ENCODE peak calls at places on chromosome 9, in four cellular contexts. K is NCI-H460, A is epithelial cell of esophagus, T is memory B cell. U is an unnamed sample.

GRCh38 chr9:133690111-133690561 is 48.0 kb downstream of the SARDH start:
- DNase-seq in K (no peak), A (peak), T (no peak), U (no peak)

GRCh38 chr9:35695801-35696420 is 6.2 kb upstream of the TPM2 start:
- DNase-seq in K (no peak), A (no peak), T (no peak), U (no peak)

GRCh38 chr9:109190151-109190550 is 23.1 kb upstream of the FRRS1L start:
- DNase-seq in K (no peak), A (peak), T (no peak), U (no peak)

GRCh38 chr9:80649001-80649420 is 1040.3 kb downstream of the TLE1 start:
- DNase-seq in K (no peak), A (peak), T (no peak), U (no peak)

GRCh38 chr9:26802921-26803320 is 89.7 kb downstream of the CAAP1 start:
- DNase-seq in K (no peak), A (no peak), T (no peak), U (no peak)

GRCh38 chr9:98603821-98604383 is 104.8 kb downstream of the GABBR2 start:
- DNase-seq in K (no peak), A (peak), T (no peak), U (no peak)

GRCh38 chr9:120659209-120659608 is 55.1 kb downstream of the MEGF9 start:
- DNase-seq in K (no peak), A (no peak), T (no peak), U (no peak)

GRCh38 chr9:120257483-120257882 is 322.5 kb downstream of the CDK5RAP2 start:
- DNase-seq in K (no peak), A (no peak), T (no peak), U (no peak)

GRCh38 chr9:3946840-3947239 is 353.0 kb downstream of the GLIS3 start:
- DNase-seq in K (no peak), A (no peak), T (no peak), U (no peak)

GRCh38 chr9:486156-486555 is 271.5 kb downstream of the DOCK8 start:
- DNase-seq in K (no peak), A (peak), T (no peak), U (no peak)

GRCh38 chr9:20476912-20477311 is 145.4 kb downstream of the MLLT3 start:
- DNase-seq in K (no peak), A (no peak), T (no peak), U (no peak)

GRCh38 chr9:106761493-106761892 is 101.5 kb upstream of the ZNF462 start:
- DNase-seq in K (no peak), A (no peak), T (no peak), U (no peak)

GRCh38 chr9:98147582-98147981 is 28.6 kb upstream of the TRIM14 start:
- DNase-seq in K (no peak), A (peak), T (no peak), U (no peak)

GRCh38 chr9:37859043-37859442 is 44.9 kb downstream of the SLC25A51 start:
- DNase-seq in K (no peak), A (peak), T (no peak), U (no peak)

GRCh38 chr9:134171316-134172197 is 7.2 kb upstream of the RNU6ATAC start:
- DNase-seq in K (no peak), A (no peak), T (no peak), U (no peak)

GRCh38 chr9:133944746-133945135 is 47.4 kb downstream of the VAV2 start:
- DNase-seq in K (peak), A (peak), T (no peak), U (no peak)

GRCh38 chr9:75390951-75391350 is 302.6 kb downstream of the OSTF1 start:
- DNase-seq in K (no peak), A (no peak), T (no peak), U (peak)

GRCh38 chr9:2875218-2875977 is 31.5 kb upstream of the PUM3 start:
- DNase-seq in K (no peak), A (no peak), T (no peak), U (no peak)

GRCh38 chr9:131461166-131461565 is 41.6 kb upstream of the POMT1 start:
- DNase-seq in K (no peak), A (no peak), T (no peak), U (no peak)

GRCh38 chr9:16062542-16063240 is 509.8 kb downstream of the CCDC171 start:
- DNase-seq in K (no peak), A (peak), T (no peak), U (no peak)

GRCh38 chr9:12648921-12649320 is 44.3 kb upstream of the TYRP1 start:
- DNase-seq in K (no peak), A (no peak), T (no peak), U (no peak)

GRCh38 chr9:7637073-7637472 is 162.5 kb downstream of the DMAC1 start:
- DNase-seq in K (no peak), A (no peak), T (no peak), U (no peak)

GRCh38 chr9:93252116-93252780 is 68.3 kb downstream of the WNK2 start:
- DNase-seq in K (no peak), A (no peak), T (no peak), U (no peak)

GRCh38 chr9:87599901-87600610 is 102.4 kb downstream of the DAPK1 start:
- DNase-seq in K (no peak), A (peak), T (no peak), U (no peak)

GRCh38 chr9:23801523-23801922 is 24.5 kb downstream of the ELAVL2 start:
- DNase-seq in K (no peak), A (no peak), T (no peak), U (no peak)

GRCh38 chr9:114289571-114290481 is 33.1 kb upstream of the ORM1 start:
- DNase-seq in K (no peak), A (no peak), T (no peak), U (no peak)

GRCh38 chr9:33256236-33256635 is 8.3 kb downstream of the BAG1 start:
- DNase-seq in K (no peak), A (no peak), T (no peak), U (no peak)

GRCh38 chr9:113566011-113566711 is 102.6 kb downstream of the RGS3 start:
- DNase-seq in K (no peak), A (no peak), T (no peak), U (no peak)

GRCh38 chr9:16100596-16101091 is 547.8 kb downstream of the CCDC171 start:
- DNase-seq in K (no peak), A (no peak), T (no peak), U (no peak)

GRCh38 chr9:127447416-127448111 is 3.6 kb downstream of the RPL12 start:
- DNase-seq in K (no peak), A (no peak), T (no peak), U (no peak)

GRCh38 chr9:118891213-118891612 is 478.0 kb downstream of the BRINP1 start:
- DNase-seq in K (no peak), A (no peak), T (no peak), U (no peak)

U was measured in SK-N-MC.